ENCODE peak calls at places on chromosome 12, in ten cellular contexts. One of them, this sample, is unnamed.

GRCh38 chr12:75781532-75782046 is 250.0 kb downstream of the PHLDA1 start:
- DNase-seq in left ventricle myocardium inferior: no peak
- DNase-seq in NCI-H146: no peak
- DNase-seq in GM20000: no peak
- DNase-seq in non-pigmented ciliary epithelial cell: peak; percentile 36
- DNase-seq in GM13976: no peak
- DNase-seq in A549: peak; percentile 29
- DNase-seq in AG08395: no peak
- DNase-seq in stimulated activated CD8-positive, alpha-beta memory T cell treated with anti-CD3 and anti-CD28 coated beads, Interleukin-7, amount 100 ng/mL, for 4 hours: no peak
- DNase-seq in SK-N-DZ: no peak
- DNase-seq in this sample: no peak

GRCh38 chr12:92503977-92504966 is 198.5 kb upstream of the PLEKHG7 start:
- DNase-seq in NCI-H146: no peak
- DNase-seq in AG08395: no peak
- DNase-seq in GM20000: no peak
- DNase-seq in left ventricle myocardium inferior: peak; percentile 33
- DNase-seq in non-pigmented ciliary epithelial cell: no peak
- DNase-seq in GM13976: no peak
- DNase-seq in SK-N-DZ: no peak
- DNase-seq in A549: no peak
- DNase-seq in stimulated activated CD8-positive, alpha-beta memory T cell treated with anti-CD3 and anti-CD28 coated beads, Interleukin-7, amount 100 ng/mL, for 4 hours: no peak
- DNase-seq in this sample: no peak

GRCh38 chr12:106552228-106552627 is 30.6 kb upstream of the RFX4 start:
- DNase-seq in GM13976: no peak
- DNase-seq in SK-N-DZ: no peak
- DNase-seq in A549: no peak
- DNase-seq in non-pigmented ciliary epithelial cell: no peak
- DNase-seq in left ventricle myocardium inferior: no peak
- DNase-seq in NCI-H146: no peak
- DNase-seq in stimulated activated CD8-positive, alpha-beta memory T cell treated with anti-CD3 and anti-CD28 coated beads, Interleukin-7, amount 100 ng/mL, for 4 hours: no peak
- DNase-seq in GM20000: no peak
- DNase-seq in AG08395: no peak
- DNase-seq in this sample: no peak

GRCh38 chr12:12837025-12837872 is 24.1 kb downstream of the DDX47 start:
- DNase-seq in GM13976: peak; percentile 60
- DNase-seq in left ventricle myocardium inferior: no peak
- DNase-seq in GM20000: peak; percentile 59
- DNase-seq in NCI-H146: peak; percentile 21
- DNase-seq in AG08395: peak; percentile 80
- DNase-seq in SK-N-DZ: peak; percentile 54
- DNase-seq in non-pigmented ciliary epithelial cell: no peak
- DNase-seq in A549: peak; percentile 75
- DNase-seq in stimulated activated CD8-positive, alpha-beta memory T cell treated with anti-CD3 and anti-CD28 coated beads, Interleukin-7, amount 100 ng/mL, for 4 hours: peak; percentile 7
- DNase-seq in this sample: peak; percentile 31

GRCh38 chr12:52195065-52195730 is 3.4 kb upstream of the KRT80 start:
- DNase-seq in A549: no peak
- DNase-seq in GM20000: no peak
- DNase-seq in AG08395: no peak
- DNase-seq in non-pigmented ciliary epithelial cell: no peak
- DNase-seq in GM13976: no peak
- DNase-seq in left ventricle myocardium inferior: no peak
- DNase-seq in SK-N-DZ: no peak
- DNase-seq in stimulated activated CD8-positive, alpha-beta memory T cell treated with anti-CD3 and anti-CD28 coated beads, Interleukin-7, amount 100 ng/mL, for 4 hours: no peak
- DNase-seq in NCI-H146: no peak
- DNase-seq in this sample: no peak

GRCh38 chr12:75196408-75196807 is 13.2 kb downstream of the KCNC2 start:
- DNase-seq in left ventricle myocardium inferior: no peak
- DNase-seq in AG08395: no peak
- DNase-seq in GM13976: no peak
- DNase-seq in SK-N-DZ: no peak
- DNase-seq in A549: no peak
- DNase-seq in NCI-H146: no peak
- DNase-seq in non-pigmented ciliary epithelial cell: no peak
- DNase-seq in GM20000: no peak
- DNase-seq in stimulated activated CD8-positive, alpha-beta memory T cell treated with anti-CD3 and anti-CD28 coated beads, Interleukin-7, amount 100 ng/mL, for 4 hours: no peak
- DNase-seq in this sample: no peak

GRCh38 chr12:96356831-96357230 is 43.4 kb downstream of the CDK17 start:
- DNase-seq in SK-N-DZ: no peak
- DNase-seq in GM20000: no peak
- DNase-seq in left ventricle myocardium inferior: no peak
- DNase-seq in NCI-H146: no peak
- DNase-seq in A549: no peak
- DNase-seq in AG08395: no peak
- DNase-seq in non-pigmented ciliary epithelial cell: no peak
- DNase-seq in GM13976: no peak
- DNase-seq in stimulated activated CD8-positive, alpha-beta memory T cell treated with anti-CD3 and anti-CD28 coated beads, Interleukin-7, amount 100 ng/mL, for 4 hours: no peak
- DNase-seq in this sample: no peak

GRCh38 chr12:77841467-77842054 is 10.9 kb downstream of the NAV3 start:
- DNase-seq in A549: no peak
- DNase-seq in GM13976: no peak
- DNase-seq in non-pigmented ciliary epithelial cell: no peak
- DNase-seq in AG08395: no peak
- DNase-seq in GM20000: no peak
- DNase-seq in SK-N-DZ: no peak
- DNase-seq in NCI-H146: no peak
- DNase-seq in stimulated activated CD8-positive, alpha-beta memory T cell treated with anti-CD3 and anti-CD28 coated beads, Interleukin-7, amount 100 ng/mL, for 4 hours: no peak
- DNase-seq in left ventricle myocardium inferior: no peak
- DNase-seq in this sample: no peak

GRCh38 chr12:95803817-95804216 is 13.3 kb upstream of the NTN4 start:
- DNase-seq in AG08395: no peak
- DNase-seq in SK-N-DZ: no peak
- DNase-seq in GM20000: no peak
- DNase-seq in NCI-H146: no peak
- DNase-seq in GM13976: no peak
- DNase-seq in A549: no peak
- DNase-seq in stimulated activated CD8-positive, alpha-beta memory T cell treated with anti-CD3 and anti-CD28 coated beads, Interleukin-7, amount 100 ng/mL, for 4 hours: no peak
- DNase-seq in non-pigmented ciliary epithelial cell: no peak
- DNase-seq in left ventricle myocardium inferior: no peak
- DNase-seq in this sample: no peak

GRCh38 chr12:1355396-1355795 is 239.0 kb downstream of the FBXL14 start:
- DNase-seq in non-pigmented ciliary epithelial cell: no peak
- DNase-seq in AG08395: no peak
- DNase-seq in SK-N-DZ: no peak
- DNase-seq in NCI-H146: no peak
- DNase-seq in GM13976: no peak
- DNase-seq in GM20000: no peak
- DNase-seq in left ventricle myocardium inferior: no peak
- DNase-seq in stimulated activated CD8-positive, alpha-beta memory T cell treated with anti-CD3 and anti-CD28 coated beads, Interleukin-7, amount 100 ng/mL, for 4 hours: no peak
- DNase-seq in A549: no peak
- DNase-seq in this sample: no peak

GRCh38 chr12:47686645-47687240 is 19.1 kb downstream of the RPAP3 start:
- DNase-seq in GM13976: peak; percentile 46
- DNase-seq in NCI-H146: peak; percentile 24
- DNase-seq in A549: peak; percentile 53
- DNase-seq in left ventricle myocardium inferior: no peak
- DNase-seq in AG08395: peak; percentile 72
- DNase-seq in stimulated activated CD8-positive, alpha-beta memory T cell treated with anti-CD3 and anti-CD28 coated beads, Interleukin-7, amount 100 ng/mL, for 4 hours: no peak
- DNase-seq in GM20000: peak; percentile 30
- DNase-seq in non-pigmented ciliary epithelial cell: peak; percentile 30
- DNase-seq in SK-N-DZ: no peak
- DNase-seq in this sample: no peak

GRCh38 chr12:103840399-103840880 is 594 bp downstream of the NT5DC3 start:
- DNase-seq in GM13976: peak; percentile 51
- DNase-seq in non-pigmented ciliary epithelial cell: no peak
- DNase-seq in NCI-H146: peak; percentile 52
- DNase-seq in stimulated activated CD8-positive, alpha-beta memory T cell treated with anti-CD3 and anti-CD28 coated beads, Interleukin-7, amount 100 ng/mL, for 4 hours: peak; percentile 7
- DNase-seq in SK-N-DZ: peak; percentile 15
- DNase-seq in AG08395: no peak
- DNase-seq in left ventricle myocardium inferior: peak; percentile 22
- DNase-seq in A549: peak; percentile 32
- DNase-seq in GM20000: peak; percentile 52
- DNase-seq in this sample: no peak

GRCh38 chr12:6228535-6229223 is 28.5 kb downstream of the CD9 start:
- DNase-seq in NCI-H146: no peak
- DNase-seq in AG08395: no peak
- DNase-seq in A549: no peak
- DNase-seq in SK-N-DZ: no peak
- DNase-seq in left ventricle myocardium inferior: no peak
- DNase-seq in GM13976: no peak
- DNase-seq in GM20000: no peak
- DNase-seq in stimulated activated CD8-positive, alpha-beta memory T cell treated with anti-CD3 and anti-CD28 coated beads, Interleukin-7, amount 100 ng/mL, for 4 hours: no peak
- DNase-seq in non-pigmented ciliary epithelial cell: no peak
- DNase-seq in this sample: no peak

This sample was measured in NCI-H345.